ENCODE peak calls at places on chromosomes 1 and 21, in four cellular contexts. A, Z, T and K are unnamed samples.
A peak's percentile ranks its signal among the peaks of the same experiment; 100 is the strongest.

GRCh38 chr1:36988311-36988710 is 46.0 kb downstream of the GRIK3 start:
- DNase-seq in A (peak; percentile 11), Z (no peak), T (no peak), K (no peak)

GRCh38 chr1:85134583-85135455 is 66.0 kb downstream of the SYDE2 start:
- DNase-seq in A (peak; percentile 75), Z (no peak), T (no peak), K (peak; percentile 63)

GRCh38 chr1:195105281-195105680 is 1503.0 kb downstream of the KCNT2 start:
- DNase-seq in A (no peak), Z (no peak), T (no peak), K (no peak)

GRCh38 chr1:12475158-12475934 is 142.7 kb downstream of the DHRS3 start:
- DNase-seq in A (no peak), Z (peak; percentile 88), T (peak; percentile 39), K (peak; percentile 90)

GRCh38 chr1:95018602-95019369 is 54.0 kb downstream of the ALG14 start:
- DNase-seq in A (peak; percentile 58), Z (peak; percentile 77), T (peak; percentile 50), K (peak; percentile 49)

GRCh38 chr21:43590220-43590619 is 69.1 kb downstream of the HSF2BP start:
- DNase-seq in A (peak; percentile 57), Z (peak; percentile 80), T (no peak), K (no peak)

GRCh38 chr1:174191255-174191906 is 32.1 kb downstream of the RABGAP1L start:
- DNase-seq in A (peak; percentile 80), Z (peak; percentile 82), T (no peak), K (peak; percentile 28)

GRCh38 chr1:119139393-119139792 is 1.1 kb downstream of the WARS2 start:
- DNase-seq in A (no peak), Z (no peak), T (no peak), K (no peak)

GRCh38 chr1:220798338-220798737 is 11.6 kb downstream of the MTARC1 start:
- DNase-seq in A (no peak), Z (no peak), T (no peak), K (peak; percentile 72)

GRCh38 chr1:211258310-211258755 is 833 bp upstream of the RCOR3 start:
- DNase-seq in A (peak; percentile 88), Z (peak; percentile 81), T (peak; percentile 82), K (peak; percentile 78)

GRCh38 chr1:94050263-94050662 is 70.7 kb downstream of the ABCA4 start:
- DNase-seq in A (peak; percentile 83), Z (peak; percentile 72), T (no peak), K (peak; percentile 82)

GRCh38 chr21:46049890-46050650 is 47.8 kb upstream of the COL6A2 start:
- DNase-seq in A (no peak), Z (no peak), T (no peak), K (no peak)

GRCh38 chr1:19799233-19799876 is 361 bp downstream of the TMCO4 start:
- DNase-seq in A (peak; percentile 79), Z (peak; percentile 41), T (peak; percentile 75), K (peak; percentile 49)

GRCh38 chr1:218592688-218593087 is 247.6 kb downstream of the TGFB2 start:
- DNase-seq in A (no peak), Z (peak; percentile 84), T (no peak), K (peak; percentile 93)

GRCh38 chr1:109910963-109911798 is 532 bp downstream of the CSF1 start:
- DNase-seq in A (peak; percentile 6), Z (peak; percentile 26), T (no peak), K (no peak)

GRCh38 chr1:162951553-162952315 is 90.8 kb upstream of the CCDC190 start:
- DNase-seq in A (peak; percentile 19), Z (no peak), T (no peak), K (peak; percentile 19)

GRCh38 chr1:37794372-37795339 is 1.0 kb downstream of the MANEAL start:
- DNase-seq in A (no peak), Z (no peak), T (no peak), K (no peak)

GRCh38 chr1:168482106-168482505 is 61.7 kb downstream of the XCL2 start:
- DNase-seq in A (no peak), Z (no peak), T (no peak), K (no peak)

GRCh38 chr1:152873495-152873894 is 4.6 kb upstream of the SMCP start:
- DNase-seq in A (peak; percentile 61), Z (peak; percentile 52), T (no peak), K (peak; percentile 65)

GRCh38 chr1:167454304-167454928 is 63.9 kb downstream of the CD247 start:
- DNase-seq in A (no peak), Z (no peak), T (no peak), K (no peak)

GRCh38 chr1:44418022-44418673 is 13.1 kb downstream of the RNF220 start:
- DNase-seq in A (no peak), Z (no peak), T (no peak), K (peak; percentile 6)

GRCh38 chr1:183043872-183044859 is 20.9 kb downstream of the LAMC1 start:
- DNase-seq in A (peak; percentile 97), Z (peak; percentile 93), T (no peak), K (peak; percentile 33)

GRCh38 chr1:15739745-15740144 is 2.6 kb upstream of the TMEM82 start:
- DNase-seq in A (no peak), Z (no peak), T (no peak), K (no peak)

GRCh38 chr1:15744122-15744679 is 1.9 kb downstream of the TMEM82 start:
- DNase-seq in A (no peak), Z (no peak), T (no peak), K (no peak)

GRCh38 chr1:15741183-15741850 is 982 bp upstream of the TMEM82 start:
- DNase-seq in A (peak; percentile 77), Z (peak; percentile 48), T (peak; percentile 88), K (peak; percentile 89)

GRCh38 chr1:15740833-15741182 is 1.5 kb upstream of the TMEM82 start:
- DNase-seq in A (no peak), Z (no peak), T (no peak), K (no peak)

GRCh38 chr1:15742339-15742801 is at the start of gene TMEM82:
- DNase-seq in A (no peak), Z (no peak), T (peak; percentile 20), K (no peak)
- H3K4me1 ChIP-seq in A (no peaks in the 10 kb centered on the region), Z (no peaks in the 10 kb centered on the region), T (peaks cover 11% of the 10 kb centered on the region), K (no peaks in the 10 kb centered on the region)

GRCh38 chr1:231727171-231727570 is 100.6 kb downstream of the DISC1 start:
- DNase-seq in A (no peak), Z (no peak), T (no peak), K (no peak)
- H3K27ac ChIP-seq in A (no peak overlapping the region), Z (no peak overlapping the region), T (no peak overlapping the region), K (no peak overlapping the region)

DNA sequence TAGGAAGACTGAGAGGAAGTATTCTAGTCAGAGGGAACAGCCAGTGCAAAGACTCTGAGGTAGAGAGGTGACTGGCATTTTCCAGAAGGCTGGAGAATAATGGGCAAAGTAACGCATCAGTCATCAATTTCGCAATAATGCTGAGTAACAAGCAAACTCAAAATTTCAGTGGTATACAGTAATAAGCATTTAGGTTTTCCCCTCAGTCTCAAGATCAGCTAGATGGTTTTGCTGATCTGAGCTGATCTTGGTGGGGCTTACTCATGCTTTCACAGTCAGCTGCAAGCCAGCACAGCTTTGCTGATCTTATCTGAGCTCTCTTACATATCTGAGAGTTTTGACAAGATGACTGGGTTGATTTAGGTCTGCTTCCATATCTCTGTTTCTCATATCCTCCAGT is 108.7 kb downstream of the TSEN15 start:
- DNase-seq in A (peak; percentile 89), Z (peak; percentile 86), T (no peak), K (peak; percentile 50)
- H3K4me3 ChIP-seq in A (no peak overlapping the region), Z (no peak overlapping the region), T (no peak overlapping the region), K (no peak overlapping the region)

DNA sequence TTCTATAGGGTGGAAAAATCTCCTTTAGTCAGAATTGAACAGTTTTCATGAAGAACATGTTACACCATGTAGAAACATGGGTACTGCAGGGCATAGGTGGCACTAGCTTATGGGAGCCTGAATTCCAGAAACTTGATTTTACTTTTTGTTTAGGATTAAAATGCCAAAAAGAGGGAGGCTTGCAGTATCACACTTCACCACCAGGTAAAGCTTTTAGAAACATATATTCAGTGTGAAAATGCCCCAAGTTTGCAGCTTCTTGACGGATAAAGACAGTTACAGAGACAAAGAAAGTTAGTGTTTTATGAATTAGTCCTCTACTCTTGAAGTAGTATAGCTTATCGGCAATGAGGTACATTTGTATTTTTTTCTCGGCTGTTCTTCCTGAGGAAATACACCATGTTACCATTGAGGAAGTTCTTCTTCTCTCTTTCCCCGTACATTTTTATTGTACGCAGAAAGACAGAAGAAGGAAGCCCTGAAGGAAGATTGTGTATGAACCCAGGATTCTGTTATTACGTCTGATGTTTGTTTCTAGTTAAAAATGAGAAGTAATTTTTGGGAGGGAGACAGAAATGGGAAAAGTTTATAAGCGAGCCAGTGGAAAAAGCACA is 66.1 kb downstream of the PBX1 start:
- DNase-seq in A (peak; percentile 55), Z (no peak), T (no peak), K (peak; percentile 54)
- H3K4me1 ChIP-seq in A (peaks cover 15% of the 10 kb centered on the region), Z (peaks cover 6% of the 10 kb centered on the region), T (peaks cover 12% of the 10 kb centered on the region), K (no peaks in the 10 kb centered on the region)

GRCh38 chr1:244158039-244158438 is 107.0 kb downstream of the ZBTB18 start:
- DNase-seq in A (no peak), Z (no peak), T (no peak), K (no peak)

GRCh38 chr1:244154882-244155531 is 103.9 kb downstream of the ZBTB18 start:
- DNase-seq in A (no peak), Z (no peak), T (peak; percentile 48), K (no peak)

GRCh38 chr1:244155661-244156060 is 104.6 kb downstream of the ZBTB18 start:
- DNase-seq in A (no peak), Z (no peak), T (no peak), K (no peak)

GRCh38 chr1:244151558-244151957 is 100.5 kb downstream of the ZBTB18 start:
- DNase-seq in A (no peak), Z (no peak), T (no peak), K (no peak)

GRCh38 chr1:244154528-244154881 is 103.4 kb downstream of the ZBTB18 start:
- DNase-seq in A (no peak), Z (no peak), T (no peak), K (no peak)
- H3K27ac ChIP-seq in A (no peak overlapping the region), Z (no peak overlapping the region), T (no peak overlapping the region), K (no peak overlapping the region)

GRCh38 chr21:35053356-35054096 is 4.4 kb upstream of the RUNX1 start:
- DNase-seq in A (no peak), Z (peak; percentile 39), T (no peak), K (no peak)
- H3K4me3 ChIP-seq in A (no peak overlapping the region), Z (no peak overlapping the region), T (no peak overlapping the region), K (no peak overlapping the region)

DNA sequence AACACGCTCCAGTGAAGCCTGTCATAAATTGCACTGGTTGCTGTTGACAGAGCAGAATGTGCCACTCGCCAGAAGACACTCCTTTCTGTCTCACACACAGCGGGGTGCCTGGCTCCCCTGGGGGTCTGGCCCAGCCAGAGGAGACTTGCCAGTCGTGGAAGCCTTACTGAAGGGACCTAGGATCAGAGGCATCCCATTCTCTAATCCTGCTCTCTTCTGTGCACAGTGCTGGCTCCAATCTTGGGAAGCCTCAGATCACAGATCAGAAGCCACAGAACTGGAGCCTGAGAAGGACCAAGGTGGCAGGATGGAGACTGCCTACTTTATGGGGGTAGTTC is 1.4 kb downstream of the SLC9A1 start:
- DNase-seq in A (peak; percentile 54), Z (no peak), T (no peak), K (no peak)
- H3K4me1 ChIP-seq in A (peaks cover 26% of the 10 kb centered on the region), Z (peaks cover 9% of the 10 kb centered on the region), T (peaks cover 28% of the 10 kb centered on the region), K (peaks cover 43% of the 10 kb centered on the region)

GRCh38 chr1:205925730-205926129 is 17.5 kb downstream of the SLC26A9 start:
- DNase-seq in A (peak; percentile 96), Z (peak; percentile 94), T (peak; percentile 2), K (peak; percentile 77)
- H3K27ac ChIP-seq in A (peak overlapping the region; percentile 63), Z (no peak overlapping the region), T (no peak overlapping the region), K (peak overlapping the region; percentile 27)